ENCODE peak calls at places on chromosomes 4 and X, in ten cellular contexts. Y is D341Med; J is stimulated activated naive CD8-positive, alpha-beta T cell treated with anti-CD3 and anti-CD28 coated beads, Interleukin-15, Interleukin-2, amounts not matched to agents 100 U/mL and 50 U/mL, for 24 hours; F is left ventricle myocardium superior; Q is A172; M is type B pancreatic cell; V is endothelial cell; E is amniotic stem cell; C is NCI-H1092 treated with DMSO at 0.1 percent for 48 hours; Z is HCT116. K is an unnamed sample.

GRCh38 chr4:184446132-184446531 is 28.2 kb downstream of the IRF2 start:
- DNase-seq in Y (no peak), V (no peak), F (no peak), M (no peak), C (peak), Z (no peak), Q (no peak), J (no peak), E (no peak), K (no peak)

GRCh38 chr4:143559757-143560147 is 46.2 kb downstream of the SMARCA5 start:
- DNase-seq in J (peak), C (no peak), F (no peak), Y (no peak), V (no peak), Q (no peak), M (no peak), E (no peak), Z (no peak), K (peak)

GRCh38 chrX:110167952-110168451 is 149.9 kb downstream of the AMMECR1 start:
- DNase-seq in F (peak), Q (no peak), C (no peak), Y (peak), E (peak), J (peak), Z (no peak), M (no peak), V (peak), K (no peak)

GRCh38 chrX:49155243-49155899 is 7.2 kb upstream of the MAGIX start:
- DNase-seq in E (no peak), F (no peak), Z (peak), V (no peak), C (peak), M (no peak), J (peak), Y (peak), Q (peak), K (no peak)

GRCh38 chrX:39808471-39808917 is 289.3 kb downstream of the BCOR start:
- DNase-seq in Y (no peak), E (peak), M (no peak), Q (peak), F (peak), J (no peak), C (no peak), V (no peak), Z (no peak), K (no peak)

GRCh38 chr4:55742655-55743191 is 76.9 kb upstream of the EXOC1L start:
- DNase-seq in Z (no peak), Y (no peak), E (no peak), C (no peak), F (no peak), Q (no peak), M (no peak), V (no peak), J (no peak), K (no peak)

GRCh38 chr4:89221175-89221867 is 86.3 kb downstream of the GPRIN3 start:
- DNase-seq in Y (no peak), J (no peak), C (no peak), F (no peak), E (no peak), Z (peak), M (no peak), V (no peak), Q (no peak), K (no peak)

GRCh38 chr4:68591204-68591603 is 15.1 kb upstream of the UGT2B17 start:
- DNase-seq in Q (no peak), E (no peak), Z (no peak), F (no peak), C (no peak), J (no peak), V (no peak), M (no peak), Y (no peak), K (no peak)

GRCh38 chr4:157048248-157048647 is 27.7 kb upstream of the GLRB start:
- DNase-seq in Q (no peak), F (no peak), V (no peak), M (no peak), C (no peak), E (no peak), Y (no peak), J (no peak), Z (no peak), K (no peak)

GRCh38 chrX:10722804-10723364 is 102.5 kb upstream of the MID1 start:
- DNase-seq in F (no peak), E (no peak), Z (peak), Q (peak), V (peak), J (peak), M (no peak), Y (peak), C (peak), K (no peak)

GRCh38 chr4:121594796-121595526 is 101.8 kb downstream of the ANXA5 start:
- DNase-seq in F (no peak), C (no peak), Y (no peak), M (no peak), Z (no peak), J (no peak), E (no peak), Q (peak), V (no peak), K (no peak)

GRCh38 chr4:52006887-52007286 is 13.3 kb downstream of the LRRC66 start:
- DNase-seq in Z (no peak), J (no peak), M (no peak), E (no peak), Q (no peak), Y (no peak), F (no peak), V (no peak), C (no peak), K (no peak)

GRCh38 chr4:149997881-149998421 is 80.3 kb upstream of the DCLK2 start:
- DNase-seq in Y (no peak), F (no peak), E (no peak), V (no peak), Q (peak), C (no peak), Z (peak), M (no peak), J (no peak), K (no peak)

GRCh38 chr4:157372154-157372553 is 151.6 kb downstream of the GRIA2 start:
- DNase-seq in V (no peak), C (no peak), J (no peak), F (no peak), Z (no peak), M (no peak), Q (no peak), E (no peak), Y (no peak), K (no peak)

GRCh38 chr4:55393461-55394320 is 2.1 kb upstream of the TMEM165 start:
- DNase-seq in M (no peak), C (peak), Y (peak), Z (no peak), E (no peak), Q (no peak), V (no peak), F (no peak), J (no peak), K (no peak)

GRCh38 chrX:8139713-8140112 is 31.4 kb downstream of the VCX2 start:
- DNase-seq in F (no peak), Q (peak), J (no peak), M (no peak), V (no peak), E (no peak), C (no peak), Z (no peak), Y (no peak), K (no peak)

GRCh38 chr4:94452476-94453300 is 946 bp downstream of the PDLIM5 start:
- DNase-seq in E (peak), Y (peak), C (no peak), F (peak), M (peak), J (peak), Z (peak), V (peak), Q (peak), K (peak)

GRCh38 chr4:3809451-3810110 is 43.4 kb downstream of the ADRA2C start:
- DNase-seq in M (no peak), E (no peak), Q (no peak), J (no peak), V (no peak), F (peak), Y (no peak), Z (no peak), C (peak), K (no peak)

GRCh38 chrX:93985621-93986020 is 311.6 kb downstream of the FAM133A start:
- DNase-seq in V (no peak), E (no peak), C (no peak), F (no peak), Q (no peak), J (no peak), M (no peak), Y (peak), Z (no peak), K (no peak)

GRCh38 chrX:70979136-70979762 is 48.4 kb upstream of the SLC7A3 start:
- DNase-seq in C (no peak), Q (peak), V (peak), M (no peak), E (peak), F (no peak), J (peak), Z (no peak), Y (peak), K (no peak)

GRCh38 chr4:3070709-3071500 is 3.4 kb downstream of the HTT-AS start:
- DNase-seq in C (no peak), Y (no peak), Z (no peak), J (no peak), F (no peak), Q (peak), M (no peak), V (no peak), E (no peak), K (no peak)

GRCh38 chr4:169345207-169345788 is 74.5 kb upstream of the SH3RF1 start:
- DNase-seq in V (no peak), E (no peak), C (no peak), Z (peak), Y (no peak), Q (peak), F (no peak), M (no peak), J (no peak), K (no peak)

GRCh38 chrX:45070116-45071007 is 130.3 kb downstream of the DIPK2B start:
- DNase-seq in V (no peak), J (no peak), F (no peak), Z (peak), Q (peak), E (peak), C (peak), M (no peak), Y (peak), K (no peak)

GRCh38 chrX:153870791-153871360 is 15.1 kb downstream of the L1CAM start:
- DNase-seq in Y (no peak), V (no peak), Z (no peak), C (no peak), J (no peak), F (no peak), Q (no peak), M (no peak), E (no peak), K (no peak)